ENCODE peak calls at places on chromosomes 4 and X, in five cellular contexts. S, Q, J, Z and R are unnamed samples.

GRCh38 chr4:82358773-82359324 is 14.9 kb downstream of the HNRNPD start:
- DNase-seq in Q (no peak), Z (no peak), S (no peak), J (no peak), R (no peak)

GRCh38 chr4:68465058-68465457 is 17.8 kb downstream of the TMPRSS11E start:
- DNase-seq in S (no peak), Z (no peak), J (no peak), Q (no peak), R (no peak)

GRCh38 chr4:184247421-184247820 is 29.7 kb upstream of the ENPP6 start:
- DNase-seq in Q (no peak), J (no peak), S (no peak), Z (no peak), R (no peak)

GRCh38 chr4:76364763-76365162 is 56.2 kb downstream of the CCDC158 start:
- DNase-seq in Q (no peak), S (no peak), Z (no peak), J (no peak), R (no peak)

GRCh38 chr4:112865443-112865842 is 184.0 kb upstream of the ANK2 start:
- DNase-seq in S (no peak), J (no peak), Z (no peak), Q (no peak), R (no peak)

GRCh38 chrX:111095974-111096870 is at the start of gene PAK3:
- DNase-seq in Z (peak), Q (peak), S (peak), J (no peak), R (peak)

GRCh38 chr4:95141376-95141775 is 383.6 kb downstream of the BMPR1B start:
- DNase-seq in S (no peak), Q (no peak), J (no peak), Z (no peak), R (no peak)

GRCh38 chrX:131588995-131589394 is 45.1 kb downstream of the OR13H1 start:
- DNase-seq in Z (no peak), Q (peak), J (peak), S (no peak), R (no peak)

GRCh38 chr4:169341490-169341889 is 70.7 kb upstream of the SH3RF1 start:
- DNase-seq in J (no peak), S (peak), Z (no peak), Q (no peak), R (no peak)

GRCh38 chr4:124710911-124711310 is 1.6 kb downstream of the ANKRD50 start:
- DNase-seq in S (peak), J (peak), Z (no peak), Q (no peak), R (no peak)

GRCh38 chr4:57158762-57159161 is 48.6 kb upstream of the IGFBP7 start:
- DNase-seq in Q (no peak), J (no peak), S (peak), Z (no peak), R (no peak)

GRCh38 chr4:98374643-98375042 is 113.5 kb downstream of the RAP1GDS1 start:
- DNase-seq in Q (no peak), Z (peak), J (no peak), S (peak), R (no peak)

GRCh38 chrX:11319689-11320302 is 26.6 kb downstream of the AMELX start:
- DNase-seq in J (no peak), S (no peak), Z (no peak), Q (no peak), R (no peak)